ENCODE peak calls at places on chromosomes 6 and 20, in nine cellular contexts. One of them, this sample, is unnamed.

GRCh38 chr6:34680802-34681515 is 15.6 kb downstream of the ILRUN start:
- DNase-seq in mammary epithelial cell: peak; percentile 67
- DNase-seq in choroid plexus epithelial cell: peak; percentile 33
- DNase-seq in hepatocyte: no peak
- DNase-seq in HFFc6: no peak
- DNase-seq in transverse colon: no peak
- DNase-seq in left lung: no peak
- DNase-seq in left ventricle myocardium inferior: no peak
- DNase-seq in tibial artery: no peak
- DNase-seq in this sample: peak; percentile 75

GRCh38 chr6:35262596-35262995 is 3.1 kb downstream of the ZNF76 start:
- DNase-seq in HFFc6: no peak
- DNase-seq in mammary epithelial cell: no peak
- DNase-seq in hepatocyte: no peak
- DNase-seq in left lung: no peak
- DNase-seq in left ventricle myocardium inferior: no peak
- DNase-seq in tibial artery: no peak
- DNase-seq in choroid plexus epithelial cell: peak; percentile 32
- DNase-seq in transverse colon: no peak
- DNase-seq in this sample: no peak

GRCh38 chr6:36029464-36029863 is 1.9 kb downstream of the MAPK14 start:
- DNase-seq in transverse colon: no peak
- DNase-seq in HFFc6: peak; percentile 53
- DNase-seq in choroid plexus epithelial cell: peak; percentile 88
- DNase-seq in mammary epithelial cell: peak; percentile 57
- DNase-seq in tibial artery: no peak
- DNase-seq in left ventricle myocardium inferior: no peak
- DNase-seq in hepatocyte: no peak
- DNase-seq in left lung: no peak
- DNase-seq in this sample: peak; percentile 74

GRCh38 chr20:38649275-38649891 is 47.8 kb downstream of the ARHGAP40 start:
- DNase-seq in left ventricle myocardium inferior: no peak
- DNase-seq in HFFc6: peak; percentile 23
- DNase-seq in left lung: no peak
- DNase-seq in tibial artery: no peak
- DNase-seq in choroid plexus epithelial cell: peak; percentile 67
- DNase-seq in mammary epithelial cell: no peak
- DNase-seq in hepatocyte: peak; percentile 57
- DNase-seq in transverse colon: no peak
- DNase-seq in this sample: peak; percentile 31

GRCh38 chr20:8124639-8125038 is 7.4 kb upstream of the PLCB1 start:
- DNase-seq in choroid plexus epithelial cell: no peak
- DNase-seq in mammary epithelial cell: no peak
- DNase-seq in left lung: no peak
- DNase-seq in HFFc6: no peak
- DNase-seq in transverse colon: no peak
- DNase-seq in tibial artery: no peak
- DNase-seq in hepatocyte: no peak
- DNase-seq in left ventricle myocardium inferior: no peak
- DNase-seq in this sample: no peak

GRCh38 chr20:25360631-25361286 is 29.9 kb downstream of the ABHD12 start:
- DNase-seq in left ventricle myocardium inferior: no peak
- DNase-seq in hepatocyte: no peak
- DNase-seq in HFFc6: no peak
- DNase-seq in left lung: no peak
- DNase-seq in transverse colon: no peak
- DNase-seq in mammary epithelial cell: no peak
- DNase-seq in choroid plexus epithelial cell: peak; percentile 86
- DNase-seq in tibial artery: no peak
- DNase-seq in this sample: no peak

GRCh38 chr6:110664933-110665332 is 150.3 kb downstream of the CDK19 start:
- DNase-seq in transverse colon: no peak
- DNase-seq in tibial artery: no peak
- DNase-seq in left lung: no peak
- DNase-seq in hepatocyte: no peak
- DNase-seq in mammary epithelial cell: no peak
- DNase-seq in left ventricle myocardium inferior: no peak
- DNase-seq in HFFc6: peak; percentile 55
- DNase-seq in choroid plexus epithelial cell: no peak
- DNase-seq in this sample: no peak

GRCh38 chr6:15131234-15132195 is 114.4 kb upstream of the JARID2 start:
- DNase-seq in left lung: no peak
- DNase-seq in hepatocyte: peak; percentile 8
- DNase-seq in left ventricle myocardium inferior: no peak
- DNase-seq in choroid plexus epithelial cell: no peak
- DNase-seq in mammary epithelial cell: no peak
- DNase-seq in transverse colon: no peak
- DNase-seq in tibial artery: no peak
- DNase-seq in HFFc6: no peak
- DNase-seq in this sample: no peak

GRCh38 chr6:112026933-112027332 is 27.0 kb upstream of the CCN6 start:
- DNase-seq in HFFc6: no peak
- DNase-seq in choroid plexus epithelial cell: no peak
- DNase-seq in left ventricle myocardium inferior: no peak
- DNase-seq in tibial artery: no peak
- DNase-seq in mammary epithelial cell: no peak
- DNase-seq in transverse colon: no peak
- DNase-seq in hepatocyte: no peak
- DNase-seq in left lung: no peak
- DNase-seq in this sample: no peak

GRCh38 chr6:112027942-112028674 is 25.8 kb upstream of the CCN6 start:
- DNase-seq in mammary epithelial cell: peak; percentile 73
- DNase-seq in choroid plexus epithelial cell: peak; percentile 50
- DNase-seq in left lung: no peak
- DNase-seq in HFFc6: no peak
- DNase-seq in left ventricle myocardium inferior: no peak
- DNase-seq in hepatocyte: no peak
- DNase-seq in tibial artery: no peak
- DNase-seq in transverse colon: no peak
- DNase-seq in this sample: no peak

GRCh38 chr6:112030965-112031660 is 22.8 kb upstream of the CCN6 start:
- DNase-seq in choroid plexus epithelial cell: no peak
- DNase-seq in left ventricle myocardium inferior: no peak
- DNase-seq in HFFc6: no peak
- DNase-seq in left lung: no peak
- DNase-seq in mammary epithelial cell: no peak
- DNase-seq in transverse colon: no peak
- DNase-seq in tibial artery: peak; percentile 40
- DNase-seq in hepatocyte: no peak
- DNase-seq in this sample: no peak

GRCh38 chr6:112030206-112030932 is 23.5 kb upstream of the CCN6 start:
- DNase-seq in HFFc6: no peak
- DNase-seq in left lung: no peak
- DNase-seq in hepatocyte: no peak
- DNase-seq in transverse colon: no peak
- DNase-seq in mammary epithelial cell: no peak
- DNase-seq in tibial artery: no peak
- DNase-seq in choroid plexus epithelial cell: no peak
- DNase-seq in left ventricle myocardium inferior: no peak
- DNase-seq in this sample: no peak

DNA sequence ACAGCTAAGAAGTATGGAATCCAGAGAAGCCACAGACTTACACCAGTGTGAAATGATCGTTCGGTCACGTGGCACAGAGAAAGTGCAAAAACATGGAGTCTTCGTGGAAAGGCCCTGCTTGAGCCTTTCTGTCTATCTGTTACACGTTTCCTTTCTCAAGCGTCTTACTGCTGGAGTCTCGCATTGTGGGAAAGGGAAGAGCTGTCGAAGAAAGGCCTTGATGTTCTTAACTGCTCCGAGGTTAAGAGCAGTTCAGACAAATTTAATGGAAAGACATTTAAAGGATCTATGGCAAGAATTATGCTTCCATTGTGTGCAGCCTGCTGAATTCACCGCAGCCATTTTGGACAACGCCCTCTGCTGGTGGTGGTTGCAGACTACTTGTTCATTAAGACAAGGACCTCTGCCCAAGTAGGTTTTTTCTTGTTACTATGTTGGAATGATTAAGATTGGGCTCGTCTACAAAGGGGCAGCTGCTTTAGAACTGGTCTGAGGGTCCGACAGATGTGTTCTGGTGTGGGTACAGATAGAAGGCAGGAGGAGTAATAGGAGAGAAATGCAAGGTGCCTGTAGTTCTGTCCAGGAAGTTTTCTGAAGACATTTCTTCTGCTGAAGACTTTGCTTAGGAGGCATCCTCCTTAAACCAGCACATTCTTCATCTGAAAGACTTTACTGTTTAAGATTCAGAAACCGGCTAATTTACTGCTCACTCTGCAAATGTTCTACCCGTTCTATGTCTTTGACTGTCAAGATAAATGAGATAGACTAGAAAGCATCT is 24.7 kb upstream of the CCN6 start:
- DNase-seq in left ventricle myocardium inferior: peak; percentile 62
- DNase-seq in choroid plexus epithelial cell: peak; percentile 86
- DNase-seq in hepatocyte: peak; percentile 58
- DNase-seq in left lung: no peak
- DNase-seq in transverse colon: peak; percentile 60
- DNase-seq in mammary epithelial cell: peak; percentile 34
- DNase-seq in HFFc6: peak; percentile 32
- DNase-seq in tibial artery: peak; percentile 62
- DNase-seq in this sample: peak; percentile 69
- TF ChIP-seq CTCF in left ventricle myocardium inferior: peak; percentile 72
- TF ChIP-seq CTCF in choroid plexus epithelial cell: peak; percentile 91
- TF ChIP-seq CTCF in hepatocyte: peak; percentile 60
- TF ChIP-seq CTCF in left lung: peak; percentile 67
- TF ChIP-seq CTCF in transverse colon: peak; percentile 51
- TF ChIP-seq CTCF in mammary epithelial cell: peak; percentile 90
- TF ChIP-seq CTCF in HFFc6: peak; percentile 89
- TF ChIP-seq CTCF in tibial artery: peak; percentile 51
- TF ChIP-seq CTCF in this sample: peak; percentile 71

GRCh38 chr6:107657755-107658461 is 166.2 kb downstream of the SCML4 start:
- DNase-seq in HFFc6: peak; percentile 22
- DNase-seq in left ventricle myocardium inferior: peak; percentile 29
- DNase-seq in choroid plexus epithelial cell: peak; percentile 88
- DNase-seq in left lung: no peak
- DNase-seq in mammary epithelial cell: no peak
- DNase-seq in hepatocyte: peak; percentile 69
- DNase-seq in tibial artery: peak; percentile 65
- DNase-seq in transverse colon: peak; percentile 59
- DNase-seq in this sample: no peak

GRCh38 chr6:107661291-107661690 is 162.8 kb downstream of the SCML4 start:
- DNase-seq in left lung: no peak
- DNase-seq in hepatocyte: no peak
- DNase-seq in choroid plexus epithelial cell: no peak
- DNase-seq in mammary epithelial cell: no peak
- DNase-seq in transverse colon: no peak
- DNase-seq in tibial artery: no peak
- DNase-seq in left ventricle myocardium inferior: no peak
- DNase-seq in HFFc6: no peak
- DNase-seq in this sample: no peak

GRCh38 chr6:107660839-107661238 is 163.3 kb downstream of the SCML4 start:
- DNase-seq in hepatocyte: no peak
- DNase-seq in transverse colon: no peak
- DNase-seq in left lung: no peak
- DNase-seq in HFFc6: no peak
- DNase-seq in left ventricle myocardium inferior: no peak
- DNase-seq in tibial artery: no peak
- DNase-seq in choroid plexus epithelial cell: no peak
- DNase-seq in mammary epithelial cell: peak; percentile 60
- DNase-seq in this sample: no peak

GRCh38 chr6:107657373-107657754 is 166.7 kb downstream of the SCML4 start:
- DNase-seq in HFFc6: no peak
- DNase-seq in mammary epithelial cell: no peak
- DNase-seq in choroid plexus epithelial cell: no peak
- DNase-seq in tibial artery: no peak
- DNase-seq in hepatocyte: no peak
- DNase-seq in left ventricle myocardium inferior: no peak
- DNase-seq in transverse colon: no peak
- DNase-seq in left lung: no peak
- DNase-seq in this sample: no peak

DNA sequence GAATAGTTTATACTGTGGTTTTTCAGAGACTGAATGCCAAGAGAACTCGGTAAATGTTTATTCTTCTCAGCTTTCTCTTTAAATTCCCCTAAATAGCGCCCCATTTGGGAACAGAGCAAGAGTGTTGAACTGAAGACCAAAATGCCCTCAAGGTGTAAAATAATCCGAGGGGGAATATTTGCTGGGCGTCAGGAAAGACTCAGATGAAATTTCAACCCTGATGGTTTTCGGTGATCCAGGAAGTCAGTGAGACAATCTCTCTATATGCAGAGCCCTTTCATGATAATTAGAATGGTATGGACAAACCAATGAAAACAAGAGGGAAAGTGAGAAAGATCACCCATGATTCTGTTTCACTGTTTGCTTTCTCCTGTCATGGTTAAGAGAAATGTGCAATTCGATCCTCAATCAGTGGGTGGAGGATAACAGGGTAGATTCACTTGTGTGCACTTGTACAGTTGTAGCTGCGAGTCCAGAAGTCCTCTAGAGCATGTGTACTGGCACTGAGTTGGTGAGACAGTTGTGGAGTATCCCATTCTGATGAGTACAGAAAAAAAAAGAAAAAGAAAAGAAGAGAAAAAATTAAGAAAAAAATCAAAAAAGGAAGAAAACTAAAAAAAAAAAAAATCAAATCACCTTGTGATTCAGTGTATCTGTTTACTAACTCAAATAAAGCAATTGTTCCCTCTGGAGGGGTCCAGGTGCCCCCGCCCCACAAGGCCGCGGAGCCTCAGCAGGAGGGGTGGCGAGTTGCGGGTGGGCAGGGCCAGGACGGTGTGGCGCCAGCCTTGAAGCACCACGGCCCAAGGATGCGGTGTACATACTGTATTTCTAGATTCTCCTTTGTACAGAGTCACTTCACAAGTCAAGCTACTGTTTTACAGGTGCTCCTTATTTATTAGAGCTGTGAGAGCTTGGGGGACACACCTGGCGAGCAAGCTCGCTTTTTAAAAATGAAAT is 164.9 kb downstream of the SCML4 start:
- DNase-seq in mammary epithelial cell: no peak
- DNase-seq in choroid plexus epithelial cell: peak; percentile 57
- DNase-seq in left lung: no peak
- DNase-seq in HFFc6: no peak
- DNase-seq in left ventricle myocardium inferior: no peak
- DNase-seq in tibial artery: no peak
- DNase-seq in transverse colon: no peak
- DNase-seq in hepatocyte: no peak
- DNase-seq in this sample: peak; percentile 19
- TF ChIP-seq CTCF in mammary epithelial cell: no peak
- TF ChIP-seq CTCF in choroid plexus epithelial cell: no peak
- TF ChIP-seq CTCF in left lung: no peak
- TF ChIP-seq CTCF in HFFc6: no peak
- TF ChIP-seq CTCF in left ventricle myocardium inferior: no peak
- TF ChIP-seq CTCF in tibial artery: no peak
- TF ChIP-seq CTCF in transverse colon: no peak
- TF ChIP-seq CTCF in hepatocyte: no peak
- TF ChIP-seq CTCF in this sample: no peak

DNA sequence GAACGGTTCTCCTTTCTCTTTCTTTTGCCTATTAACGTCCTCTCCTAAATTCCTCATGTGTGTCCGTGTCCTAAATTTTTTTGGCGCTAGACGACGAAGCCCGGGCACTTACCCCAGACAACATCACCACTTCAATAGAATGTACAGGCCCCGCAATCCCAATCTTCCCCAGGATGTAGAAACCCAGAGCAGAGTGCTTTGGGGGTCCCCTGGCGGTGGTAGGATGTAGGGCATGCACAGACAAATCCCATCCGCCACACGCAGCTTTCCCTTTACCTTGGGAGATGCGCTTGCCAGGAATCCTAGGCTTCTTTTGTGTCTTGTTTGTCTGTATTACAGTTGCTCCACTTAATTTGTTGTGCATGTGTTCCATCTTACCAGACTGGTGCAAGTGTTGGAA is 417.3 kb upstream of the ARID1B start:
- DNase-seq in HFFc6: no peak
- DNase-seq in mammary epithelial cell: no peak
- DNase-seq in hepatocyte: no peak
- DNase-seq in transverse colon: no peak
- DNase-seq in left lung: no peak
- DNase-seq in choroid plexus epithelial cell: no peak
- DNase-seq in tibial artery: no peak
- DNase-seq in left ventricle myocardium inferior: no peak
- DNase-seq in this sample: no peak
- TF ChIP-seq CTCF in HFFc6: peak; percentile 51
- TF ChIP-seq CTCF in mammary epithelial cell: no peak
- TF ChIP-seq CTCF in hepatocyte: no peak
- TF ChIP-seq CTCF in transverse colon: no peak
- TF ChIP-seq CTCF in left lung: no peak
- TF ChIP-seq CTCF in choroid plexus epithelial cell: no peak
- TF ChIP-seq CTCF in tibial artery: no peak
- TF ChIP-seq CTCF in left ventricle myocardium inferior: no peak
- TF ChIP-seq CTCF in this sample: peak; percentile 26

DNA sequence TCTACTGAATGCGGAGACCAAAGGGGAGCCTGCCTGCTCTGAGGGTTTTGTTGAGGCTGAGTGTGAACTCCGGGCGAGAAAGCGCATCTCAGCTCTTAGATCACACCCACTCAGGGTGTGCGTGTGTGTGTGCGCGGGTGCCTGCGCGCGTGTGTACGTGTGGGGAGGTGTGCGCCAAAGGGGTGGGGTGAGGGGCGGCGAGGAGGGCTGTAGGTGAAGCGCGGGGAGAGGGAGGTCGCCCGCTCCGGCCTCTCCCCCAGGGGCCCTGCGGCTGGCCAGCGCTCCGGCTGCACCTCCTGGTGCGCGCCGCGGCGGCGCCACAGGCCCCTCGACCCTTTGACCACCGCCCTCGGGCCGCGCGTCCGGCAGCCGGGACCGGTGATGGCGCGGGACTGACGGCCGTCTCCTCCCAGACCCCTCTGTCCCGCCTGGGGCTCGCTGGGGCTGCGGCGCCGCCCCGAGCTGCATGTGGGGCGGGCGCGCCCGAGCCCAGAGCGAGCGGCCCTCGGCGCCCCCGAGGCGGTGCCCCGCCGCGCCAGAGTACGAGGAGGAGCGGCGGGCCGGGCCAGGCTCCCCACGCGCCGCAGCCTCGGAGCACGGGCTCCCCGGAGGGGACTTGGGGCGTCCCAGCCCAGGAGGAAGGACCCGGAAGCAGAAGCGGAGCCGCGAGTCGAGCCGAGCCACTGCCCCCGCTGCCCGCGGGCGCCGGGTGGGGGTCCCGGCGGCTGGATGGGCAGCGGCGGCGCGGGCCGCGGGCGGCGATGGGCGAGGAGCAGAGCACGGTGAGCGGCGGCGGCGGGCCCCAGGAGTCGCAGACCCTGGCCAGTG is at the start of gene RNF217:
- DNase-seq in left lung: peak; percentile 88
- DNase-seq in hepatocyte: peak; percentile 71
- DNase-seq in mammary epithelial cell: peak; percentile 62
- DNase-seq in transverse colon: peak; percentile 50
- DNase-seq in choroid plexus epithelial cell: peak; percentile 79
- DNase-seq in left ventricle myocardium inferior: peak; percentile 73
- DNase-seq in tibial artery: peak; percentile 69
- DNase-seq in HFFc6: peak; percentile 48
- DNase-seq in this sample: peak; percentile 49
- TF ChIP-seq CTCF in left lung: no peak
- TF ChIP-seq CTCF in hepatocyte: no peak
- TF ChIP-seq CTCF in mammary epithelial cell: no peak
- TF ChIP-seq CTCF in transverse colon: no peak
- TF ChIP-seq CTCF in choroid plexus epithelial cell: no peak
- TF ChIP-seq CTCF in left ventricle myocardium inferior: peak; percentile 30
- TF ChIP-seq CTCF in tibial artery: no peak
- TF ChIP-seq CTCF in HFFc6: peak; percentile 28
- TF ChIP-seq CTCF in this sample: no peak